ENCODE peak calls at places on chromosomes 13 and 19, in nine cellular contexts. One of them, this sample, is unnamed.

GRCh38 chr13:50456111-50456510 is 387.4 kb downstream of the DLEU7 start:
- DNase-seq in naive thymus-derived CD4-positive, alpha-beta T cell: no peak
- DNase-seq in GM23338: no peak
- DNase-seq in CD4-positive, alpha-beta T cell: no peak
- DNase-seq in IMR-90: no peak
- DNase-seq in heart right ventricle: no peak
- DNase-seq in endothelial cell of umbilical vein: no peak
- DNase-seq in PC-9: no peak
- DNase-seq in tibial artery: no peak
- DNase-seq in this sample: no peak

GRCh38 chr19:48608798-48609263 is 2.3 kb downstream of the SPACA4 start:
- DNase-seq in naive thymus-derived CD4-positive, alpha-beta T cell: peak; percentile 59
- DNase-seq in GM23338: peak; percentile 82
- DNase-seq in CD4-positive, alpha-beta T cell: peak; percentile 47
- DNase-seq in IMR-90: no peak
- DNase-seq in heart right ventricle: no peak
- DNase-seq in endothelial cell of umbilical vein: no peak
- DNase-seq in PC-9: peak; percentile 64
- DNase-seq in tibial artery: no peak
- DNase-seq in this sample: no peak

GRCh38 chr13:23561261-23561660 is 9.0 kb upstream of the TNFRSF19 start:
- DNase-seq in naive thymus-derived CD4-positive, alpha-beta T cell: no peak
- DNase-seq in GM23338: no peak
- DNase-seq in CD4-positive, alpha-beta T cell: no peak
- DNase-seq in IMR-90: no peak
- DNase-seq in heart right ventricle: no peak
- DNase-seq in endothelial cell of umbilical vein: no peak
- DNase-seq in PC-9: no peak
- DNase-seq in tibial artery: no peak
- DNase-seq in this sample: no peak

GRCh38 chr13:91347996-91348905 is 764 bp downstream of the MIR17HG start:
- DNase-seq in naive thymus-derived CD4-positive, alpha-beta T cell: peak; percentile 77
- DNase-seq in GM23338: no peak
- DNase-seq in CD4-positive, alpha-beta T cell: peak; percentile 45
- DNase-seq in IMR-90: no peak
- DNase-seq in heart right ventricle: peak; percentile 32
- DNase-seq in endothelial cell of umbilical vein: peak; percentile 23
- DNase-seq in PC-9: no peak
- DNase-seq in tibial artery: no peak
- DNase-seq in this sample: peak; percentile 57

GRCh38 chr19:39110263-39110967 is 15.2 kb upstream of the PAK4 start:
- DNase-seq in naive thymus-derived CD4-positive, alpha-beta T cell: peak; percentile 57
- DNase-seq in GM23338: peak; percentile 75
- DNase-seq in CD4-positive, alpha-beta T cell: peak; percentile 60
- DNase-seq in IMR-90: no peak
- DNase-seq in heart right ventricle: peak; percentile 48
- DNase-seq in endothelial cell of umbilical vein: peak; percentile 28
- DNase-seq in PC-9: peak; percentile 42
- DNase-seq in tibial artery: peak; percentile 41
- DNase-seq in this sample: peak; percentile 80

GRCh38 chr19:43430142-43430710 is 15.5 kb downstream of the TEX101 start:
- DNase-seq in naive thymus-derived CD4-positive, alpha-beta T cell: no peak
- DNase-seq in GM23338: peak; percentile 75
- DNase-seq in CD4-positive, alpha-beta T cell: no peak
- DNase-seq in IMR-90: no peak
- DNase-seq in heart right ventricle: no peak
- DNase-seq in endothelial cell of umbilical vein: no peak
- DNase-seq in PC-9: peak; percentile 62
- DNase-seq in tibial artery: no peak
- DNase-seq in this sample: peak; percentile 12

GRCh38 chr19:48681127-48681470 is 8.3 kb upstream of the NTN5 start:
- DNase-seq in naive thymus-derived CD4-positive, alpha-beta T cell: no peak
- DNase-seq in GM23338: no peak
- DNase-seq in CD4-positive, alpha-beta T cell: no peak
- DNase-seq in IMR-90: peak; percentile 93
- DNase-seq in heart right ventricle: no peak
- DNase-seq in endothelial cell of umbilical vein: no peak
- DNase-seq in PC-9: no peak
- DNase-seq in tibial artery: no peak
- DNase-seq in this sample: no peak

GRCh38 chr13:46961719-46962118 is 64.9 kb upstream of the HTR2A start:
- DNase-seq in naive thymus-derived CD4-positive, alpha-beta T cell: no peak
- DNase-seq in GM23338: no peak
- DNase-seq in CD4-positive, alpha-beta T cell: no peak
- DNase-seq in IMR-90: peak; percentile 89
- DNase-seq in heart right ventricle: no peak
- DNase-seq in endothelial cell of umbilical vein: no peak
- DNase-seq in PC-9: peak; percentile 53
- DNase-seq in tibial artery: peak; percentile 23
- DNase-seq in this sample: no peak

GRCh38 chr19:10817291-10818038 is 18.5 kb downstream of the TMED1 start:
- DNase-seq in naive thymus-derived CD4-positive, alpha-beta T cell: no peak
- DNase-seq in GM23338: peak; percentile 24
- DNase-seq in CD4-positive, alpha-beta T cell: no peak
- DNase-seq in IMR-90: peak; percentile 98
- DNase-seq in heart right ventricle: peak; percentile 49
- DNase-seq in endothelial cell of umbilical vein: no peak
- DNase-seq in PC-9: no peak
- DNase-seq in tibial artery: peak; percentile 88
- DNase-seq in this sample: no peak

GRCh38 chr13:25977216-25977615 is 74.6 kb downstream of the SHISA2 start:
- DNase-seq in naive thymus-derived CD4-positive, alpha-beta T cell: no peak
- DNase-seq in GM23338: peak; percentile 93
- DNase-seq in CD4-positive, alpha-beta T cell: no peak
- DNase-seq in IMR-90: no peak
- DNase-seq in heart right ventricle: no peak
- DNase-seq in endothelial cell of umbilical vein: peak; percentile 70
- DNase-seq in PC-9: no peak
- DNase-seq in tibial artery: no peak
- DNase-seq in this sample: no peak

GRCh38 chr13:35086667-35087066 is 144.6 kb downstream of the NBEA start:
- DNase-seq in naive thymus-derived CD4-positive, alpha-beta T cell: no peak
- DNase-seq in GM23338: no peak
- DNase-seq in CD4-positive, alpha-beta T cell: no peak
- DNase-seq in IMR-90: no peak
- DNase-seq in heart right ventricle: no peak
- DNase-seq in endothelial cell of umbilical vein: no peak
- DNase-seq in PC-9: no peak
- DNase-seq in tibial artery: no peak
- DNase-seq in this sample: no peak

GRCh38 chr13:84844473-84844872 is 954.7 kb downstream of the SLITRK6 start:
- DNase-seq in naive thymus-derived CD4-positive, alpha-beta T cell: no peak
- DNase-seq in GM23338: peak; percentile 53
- DNase-seq in CD4-positive, alpha-beta T cell: no peak
- DNase-seq in IMR-90: no peak
- DNase-seq in heart right ventricle: no peak
- DNase-seq in endothelial cell of umbilical vein: no peak
- DNase-seq in PC-9: no peak
- DNase-seq in tibial artery: no peak
- DNase-seq in this sample: no peak

GRCh38 chr13:72458701-72459100 is 268.7 kb downstream of the MZT1 start:
- DNase-seq in naive thymus-derived CD4-positive, alpha-beta T cell: no peak
- DNase-seq in GM23338: peak; percentile 25
- DNase-seq in CD4-positive, alpha-beta T cell: no peak
- DNase-seq in IMR-90: no peak
- DNase-seq in heart right ventricle: no peak
- DNase-seq in endothelial cell of umbilical vein: no peak
- DNase-seq in PC-9: peak; percentile 57
- DNase-seq in tibial artery: no peak
- DNase-seq in this sample: no peak

GRCh38 chr19:38386300-38386967 is 1.4 kb downstream of the GGN start:
- DNase-seq in naive thymus-derived CD4-positive, alpha-beta T cell: no peak
- DNase-seq in GM23338: peak; percentile 35
- DNase-seq in CD4-positive, alpha-beta T cell: no peak
- DNase-seq in IMR-90: no peak
- DNase-seq in heart right ventricle: no peak
- DNase-seq in endothelial cell of umbilical vein: no peak
- DNase-seq in PC-9: no peak
- DNase-seq in tibial artery: no peak
- DNase-seq in this sample: no peak

GRCh38 chr13:101511766-101512165 is 59.3 kb downstream of the ITGBL1 start:
- DNase-seq in naive thymus-derived CD4-positive, alpha-beta T cell: no peak
- DNase-seq in GM23338: no peak
- DNase-seq in CD4-positive, alpha-beta T cell: no peak
- DNase-seq in IMR-90: no peak
- DNase-seq in heart right ventricle: no peak
- DNase-seq in endothelial cell of umbilical vein: no peak
- DNase-seq in PC-9: no peak
- DNase-seq in tibial artery: no peak
- DNase-seq in this sample: no peak

DNA sequence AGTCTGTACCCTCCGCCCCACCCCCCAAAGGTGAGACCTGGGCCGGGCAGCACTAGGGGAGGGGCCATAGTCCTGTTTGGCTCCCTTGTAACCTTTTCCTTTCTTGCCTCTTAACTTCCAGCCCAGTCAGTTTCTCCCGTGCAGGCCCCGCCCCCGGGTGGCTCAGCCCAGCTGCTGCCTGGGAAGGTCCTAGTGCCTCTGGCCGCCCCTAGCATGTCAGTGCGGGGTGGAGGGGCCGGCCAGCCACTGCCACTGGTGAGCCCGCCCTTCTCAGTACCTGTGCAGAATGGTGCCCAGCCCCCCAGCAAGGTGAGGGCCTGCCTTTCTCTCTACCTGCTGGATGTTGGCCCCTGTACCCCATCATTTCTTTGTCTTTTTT is 10.5 kb upstream of the PRR19 start:
- DNase-seq in naive thymus-derived CD4-positive, alpha-beta T cell: no peak
- DNase-seq in GM23338: peak; percentile 61
- DNase-seq in CD4-positive, alpha-beta T cell: no peak
- DNase-seq in IMR-90: no peak
- DNase-seq in heart right ventricle: no peak
- DNase-seq in endothelial cell of umbilical vein: no peak
- DNase-seq in PC-9: no peak
- DNase-seq in tibial artery: no peak
- DNase-seq in this sample: no peak
- H3K27ac ChIP-seq in naive thymus-derived CD4-positive, alpha-beta T cell: no peak overlapping the region
- H3K27ac ChIP-seq in GM23338: no peak overlapping the region
- H3K27ac ChIP-seq in CD4-positive, alpha-beta T cell: no peak overlapping the region
- H3K27ac ChIP-seq in IMR-90: no peak overlapping the region
- H3K27ac ChIP-seq in heart right ventricle: no peak overlapping the region
- H3K27ac ChIP-seq in endothelial cell of umbilical vein: no peak overlapping the region
- H3K27ac ChIP-seq in PC-9: no peak overlapping the region
- H3K27ac ChIP-seq in tibial artery: no peak overlapping the region
- H3K27ac ChIP-seq in this sample: no peak overlapping the region

GRCh38 chr13:44884076-44884729 is 105.1 kb downstream of the NUFIP1 start:
- DNase-seq in naive thymus-derived CD4-positive, alpha-beta T cell: no peak
- DNase-seq in GM23338: no peak
- DNase-seq in CD4-positive, alpha-beta T cell: no peak
- DNase-seq in IMR-90: peak; percentile 86
- DNase-seq in heart right ventricle: no peak
- DNase-seq in endothelial cell of umbilical vein: peak; percentile 77
- DNase-seq in PC-9: no peak
- DNase-seq in tibial artery: no peak
- DNase-seq in this sample: no peak

GRCh38 chr13:44874176-44874575 is 115.1 kb downstream of the NUFIP1 start:
- DNase-seq in naive thymus-derived CD4-positive, alpha-beta T cell: no peak
- DNase-seq in GM23338: no peak
- DNase-seq in CD4-positive, alpha-beta T cell: no peak
- DNase-seq in IMR-90: no peak
- DNase-seq in heart right ventricle: no peak
- DNase-seq in endothelial cell of umbilical vein: no peak
- DNase-seq in PC-9: no peak
- DNase-seq in tibial artery: no peak
- DNase-seq in this sample: no peak

GRCh38 chr13:44874886-44875630 is 114.2 kb downstream of the NUFIP1 start:
- DNase-seq in naive thymus-derived CD4-positive, alpha-beta T cell: no peak
- DNase-seq in GM23338: no peak
- DNase-seq in CD4-positive, alpha-beta T cell: no peak
- DNase-seq in IMR-90: no peak
- DNase-seq in heart right ventricle: no peak
- DNase-seq in endothelial cell of umbilical vein: no peak
- DNase-seq in PC-9: no peak
- DNase-seq in tibial artery: no peak
- DNase-seq in this sample: no peak

GRCh38 chr13:44876782-44877324 is 112.4 kb downstream of the NUFIP1 start:
- DNase-seq in naive thymus-derived CD4-positive, alpha-beta T cell: no peak
- DNase-seq in GM23338: peak; percentile 88
- DNase-seq in CD4-positive, alpha-beta T cell: no peak
- DNase-seq in IMR-90: no peak
- DNase-seq in heart right ventricle: no peak
- DNase-seq in endothelial cell of umbilical vein: no peak
- DNase-seq in PC-9: no peak
- DNase-seq in tibial artery: no peak
- DNase-seq in this sample: no peak

DNA sequence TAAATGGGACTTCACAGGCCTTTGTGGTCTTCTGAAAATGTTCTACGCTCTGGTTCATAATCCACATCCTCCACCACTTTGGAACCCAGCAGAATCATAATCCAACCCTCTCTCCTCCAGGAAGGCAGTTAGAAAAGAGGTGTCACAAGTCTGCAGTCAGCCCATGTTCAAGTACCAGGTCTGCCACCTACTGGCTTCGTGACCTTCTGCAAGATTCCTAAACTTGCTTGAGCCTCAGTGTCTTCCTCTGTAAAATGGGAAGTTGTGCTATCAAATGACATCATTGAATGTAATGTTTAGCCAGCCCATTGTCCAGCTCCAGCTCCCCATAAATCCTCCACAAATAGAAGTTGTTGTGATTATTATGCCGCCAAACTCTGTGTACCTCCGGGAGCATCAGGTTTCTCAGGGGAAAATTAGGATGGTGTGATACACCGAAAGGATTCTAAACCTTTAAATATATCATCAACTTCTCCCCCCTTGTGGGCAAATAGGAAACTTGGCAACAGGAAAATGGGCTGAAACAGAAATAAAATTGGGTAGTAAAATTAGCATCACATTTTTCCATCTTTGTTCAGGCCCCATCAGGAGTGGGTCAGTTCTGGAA is 109.7 kb downstream of the NUFIP1 start:
- DNase-seq in naive thymus-derived CD4-positive, alpha-beta T cell: no peak
- DNase-seq in GM23338: peak; percentile 51
- DNase-seq in CD4-positive, alpha-beta T cell: no peak
- DNase-seq in IMR-90: peak; percentile 64
- DNase-seq in heart right ventricle: no peak
- DNase-seq in endothelial cell of umbilical vein: peak; percentile 48
- DNase-seq in PC-9: no peak
- DNase-seq in tibial artery: no peak
- DNase-seq in this sample: no peak
- H3K27ac ChIP-seq in naive thymus-derived CD4-positive, alpha-beta T cell: no peak overlapping the region
- H3K27ac ChIP-seq in GM23338: no peak overlapping the region
- H3K27ac ChIP-seq in CD4-positive, alpha-beta T cell: no peak overlapping the region
- H3K27ac ChIP-seq in IMR-90: no peak overlapping the region
- H3K27ac ChIP-seq in heart right ventricle: no peak overlapping the region
- H3K27ac ChIP-seq in endothelial cell of umbilical vein: no peak overlapping the region
- H3K27ac ChIP-seq in PC-9: no peak overlapping the region
- H3K27ac ChIP-seq in tibial artery: no peak overlapping the region
- H3K27ac ChIP-seq in this sample: no peak overlapping the region

GRCh38 chr13:30871713-30872029 is 34.4 kb upstream of the MEDAG start:
- DNase-seq in naive thymus-derived CD4-positive, alpha-beta T cell: no peak
- DNase-seq in GM23338: no peak
- DNase-seq in CD4-positive, alpha-beta T cell: no peak
- DNase-seq in IMR-90: no peak
- DNase-seq in heart right ventricle: no peak
- DNase-seq in endothelial cell of umbilical vein: peak; percentile 26
- DNase-seq in PC-9: no peak
- DNase-seq in tibial artery: no peak
- DNase-seq in this sample: no peak
- H3K27ac ChIP-seq in naive thymus-derived CD4-positive, alpha-beta T cell: no peak overlapping the region
- H3K27ac ChIP-seq in GM23338: no peak overlapping the region
- H3K27ac ChIP-seq in CD4-positive, alpha-beta T cell: no peak overlapping the region
- H3K27ac ChIP-seq in IMR-90: peak overlapping the region; percentile 97
- H3K27ac ChIP-seq in heart right ventricle: no peak overlapping the region
- H3K27ac ChIP-seq in endothelial cell of umbilical vein: peak overlapping the region; percentile 21
- H3K27ac ChIP-seq in PC-9: no peak overlapping the region
- H3K27ac ChIP-seq in tibial artery: peak overlapping the region; percentile 93
- H3K27ac ChIP-seq in this sample: no peak overlapping the region

GRCh38 chr19:29290853-29291252 is 77.9 kb upstream of the UQCRFS1 start:
- DNase-seq in naive thymus-derived CD4-positive, alpha-beta T cell: no peak
- DNase-seq in GM23338: peak; percentile 30
- DNase-seq in CD4-positive, alpha-beta T cell: no peak
- DNase-seq in IMR-90: no peak
- DNase-seq in heart right ventricle: no peak
- DNase-seq in endothelial cell of umbilical vein: no peak
- DNase-seq in PC-9: no peak
- DNase-seq in tibial artery: no peak
- DNase-seq in this sample: no peak
- H3K27ac ChIP-seq in naive thymus-derived CD4-positive, alpha-beta T cell: no peak overlapping the region
- H3K27ac ChIP-seq in GM23338: no peak overlapping the region
- H3K27ac ChIP-seq in CD4-positive, alpha-beta T cell: no peak overlapping the region
- H3K27ac ChIP-seq in IMR-90: no peak overlapping the region
- H3K27ac ChIP-seq in heart right ventricle: no peak overlapping the region
- H3K27ac ChIP-seq in endothelial cell of umbilical vein: no peak overlapping the region
- H3K27ac ChIP-seq in PC-9: no peak overlapping the region
- H3K27ac ChIP-seq in tibial artery: no peak overlapping the region
- H3K27ac ChIP-seq in this sample: no peak overlapping the region

This sample was measured in CD8-positive, alpha-beta memory T cell.